ENCODE peak calls at places on chromosomes 3 and 15, in six cellular contexts. B is CD4-positive, alpha-beta memory T cell; H is A549; M is hepatocyte; Q is heart left ventricle; F is T-helper 17 cell. W is an unnamed sample.

GRCh38 chr3:183392166-183393034 is 36.0 kb downstream of the MCF2L2 start:
- DNase-seq in H (no peak), Q (no peak), F (no peak), M (peak; percentile 27), B (no peak), W (no peak)

GRCh38 chr3:55244247-55244646 is 242.9 kb downstream of the WNT5A start:
- DNase-seq in H (no peak), F (no peak), B (no peak), M (no peak), Q (no peak), W (no peak)

GRCh38 chr15:63462053-63462452 is 42.3 kb upstream of the USP3 start:
- DNase-seq in H (no peak), Q (no peak), M (no peak), F (no peak), B (no peak), W (no peak)

GRCh38 chr3:10437272-10437994 is 68.0 kb downstream of the ATP2B2 start:
- DNase-seq in Q (no peak), B (peak; percentile 66), F (peak; percentile 19), H (no peak), M (no peak), W (peak; percentile 31)

GRCh38 chr3:13671536-13672233 is 122.8 kb downstream of the FBLN2 start:
- DNase-seq in Q (no peak), H (no peak), B (no peak), F (no peak), M (no peak), W (no peak)

GRCh38 chr3:125916376-125916978 is 52.5 kb upstream of the ROPN1B start:
- DNase-seq in M (peak; percentile 97), Q (no peak), H (peak; percentile 36), F (peak; percentile 99), B (no peak), W (peak; percentile 96)

GRCh38 chr15:92117301-92117731 is 263.8 kb downstream of the SLCO3A1 start:
- DNase-seq in F (no peak), B (no peak), M (no peak), Q (no peak), H (no peak), W (no peak)

GRCh38 chr15:88745696-88746095 is 57.5 kb upstream of the ACAN start:
- DNase-seq in F (no peak), H (no peak), Q (no peak), M (no peak), B (no peak), W (no peak)

GRCh38 chr3:138509586-138509985 is 75.2 kb downstream of the ESYT3 start:
- DNase-seq in B (no peak), M (no peak), F (no peak), Q (no peak), H (no peak), W (no peak)

GRCh38 chr3:116242825-116243224 is 202.5 kb downstream of the LSAMP start:
- DNase-seq in B (no peak), M (no peak), H (no peak), Q (no peak), F (no peak), W (no peak)

GRCh38 chr3:8205876-8206275 is 295.7 kb upstream of the LMCD1 start:
- DNase-seq in B (no peak), Q (no peak), F (no peak), M (no peak), H (no peak), W (no peak)

GRCh38 chr15:46703352-46703861 is 1013.9 kb upstream of the SEMA6D start:
- DNase-seq in B (no peak), H (no peak), F (no peak), Q (no peak), M (no peak), W (no peak)
- H3K9me3 ChIP-seq in B (no peaks in the 10 kb centered on the region), H (no peaks in the 10 kb centered on the region), F (no peaks in the 10 kb centered on the region), Q (no peaks in the 10 kb centered on the region), M (no peaks in the 10 kb centered on the region), W (no peaks in the 10 kb centered on the region)

DNA sequence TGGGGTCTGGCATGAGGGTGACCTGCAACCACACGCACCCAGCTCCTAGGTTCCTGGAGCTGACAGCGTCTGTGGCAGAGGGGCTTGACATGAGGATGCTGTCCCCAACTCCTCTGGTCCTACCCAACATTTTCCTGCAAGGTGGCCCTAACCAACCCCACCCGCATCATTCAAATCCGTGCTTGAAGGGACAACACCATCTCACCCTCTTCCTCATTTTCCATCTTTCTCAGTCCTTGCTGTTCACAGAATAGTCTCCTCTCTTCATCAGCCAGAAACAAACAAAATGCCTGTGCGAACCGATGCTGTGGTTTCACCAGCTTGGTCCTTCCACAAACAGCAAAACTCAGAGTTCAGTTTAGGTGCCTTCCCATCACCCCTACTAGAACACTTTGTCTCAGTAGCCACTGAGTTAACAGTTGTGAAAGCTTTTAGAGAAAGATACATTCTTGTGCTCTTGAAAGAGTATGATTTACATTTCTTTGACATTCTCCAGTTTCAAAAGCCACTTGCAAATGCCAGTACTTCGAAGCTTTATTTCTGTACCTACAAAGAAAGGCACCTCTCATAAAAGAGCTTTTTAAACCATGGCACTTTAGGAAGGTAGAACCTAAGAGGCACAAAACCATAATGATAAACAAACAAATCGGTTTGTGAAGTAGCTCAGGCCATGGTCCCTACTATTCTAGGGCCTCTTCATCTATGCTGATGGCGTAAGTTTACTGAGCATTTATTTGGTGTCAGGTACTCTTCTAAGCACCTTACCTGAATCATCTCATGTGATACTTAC is 360.1 kb downstream of the SHQ1 start:
- DNase-seq in B (no peak), Q (no peak), M (no peak), F (no peak), H (no peak), W (no peak)
- H3K9me3 ChIP-seq in B (no peaks in the 10 kb centered on the region), Q (no peaks in the 10 kb centered on the region), M (no peaks in the 10 kb centered on the region), F (no peaks in the 10 kb centered on the region), H (no peaks in the 10 kb centered on the region), W (no peaks in the 10 kb centered on the region)

GRCh38 chr3:118838871-118839270 is 195.8 kb downstream of the IGSF11 start:
- DNase-seq in H (no peak), F (no peak), M (no peak), Q (no peak), B (no peak), W (no peak)
- H3K9me3 ChIP-seq in H (peaks cover 7% of the 10 kb centered on the region), F (peaks cover 6% of the 10 kb centered on the region), M (peaks cover 6% of the 10 kb centered on the region), Q (no peaks in the 10 kb centered on the region), B (peaks cover 19% of the 10 kb centered on the region), W (peaks cover 6% of the 10 kb centered on the region)

DNA sequence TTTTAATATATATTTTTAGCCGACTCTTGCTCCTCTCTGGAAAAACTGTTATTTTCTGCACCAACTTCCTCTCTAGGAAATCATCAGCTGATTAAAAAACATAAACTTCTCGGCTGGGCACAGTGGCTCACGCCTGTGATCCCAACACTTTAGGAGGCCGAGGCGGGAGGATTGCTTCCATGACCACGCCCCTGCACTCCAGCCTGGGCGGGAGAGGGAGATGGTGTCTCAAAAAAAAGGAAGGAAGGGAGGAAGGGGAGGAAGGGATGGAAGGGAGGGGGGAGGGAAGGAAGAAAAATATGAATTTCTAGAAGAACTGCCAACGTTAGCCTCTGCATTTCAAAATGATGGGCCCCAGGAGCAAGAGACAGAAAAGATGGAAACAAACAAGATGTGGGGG is 11.9 kb upstream of the ZFYVE19 start:
- DNase-seq in F (no peak), B (no peak), Q (no peak), M (no peak), H (no peak), W (no peak)
- H3K9me3 ChIP-seq in F (no peaks in the 10 kb centered on the region), B (no peaks in the 10 kb centered on the region), Q (no peaks in the 10 kb centered on the region), M (no peaks in the 10 kb centered on the region), H (no peaks in the 10 kb centered on the region), W (no peaks in the 10 kb centered on the region)

GRCh38 chr3:142560118-142560517 is 18.4 kb downstream of the ATR start:
- DNase-seq in H (no peak), M (no peak), B (no peak), Q (no peak), F (no peak), W (no peak)
- H3K9me3 ChIP-seq in H (no peaks in the 10 kb centered on the region), M (no peaks in the 10 kb centered on the region), B (no peaks in the 10 kb centered on the region), Q (no peaks in the 10 kb centered on the region), F (no peaks in the 10 kb centered on the region), W (no peaks in the 10 kb centered on the region)

DNA sequence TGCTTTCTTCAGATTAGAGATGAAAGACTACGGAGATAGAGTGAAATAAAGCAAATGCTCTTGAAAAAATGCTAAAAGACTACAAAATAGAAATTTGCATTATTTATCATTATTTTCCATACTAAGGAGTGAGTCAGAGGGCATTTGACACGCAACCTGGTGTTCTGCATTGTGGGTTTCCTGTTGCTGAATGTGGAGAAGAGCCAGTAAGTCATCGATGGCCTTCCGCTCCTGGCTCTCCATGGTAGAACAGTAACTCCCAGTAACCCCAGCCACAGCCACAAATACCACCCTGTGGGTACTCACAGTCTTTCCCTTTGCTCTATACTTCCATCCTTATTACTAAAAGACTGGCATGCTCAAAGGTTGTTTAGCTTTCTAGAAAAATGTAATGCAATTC is 61.5 kb downstream of the CGGBP1 start:
- DNase-seq in Q (no peak), F (no peak), H (no peak), M (no peak), B (peak; percentile 55), W (peak; percentile 10)
- H3K9me3 ChIP-seq in Q (no peaks in the 10 kb centered on the region), F (no peaks in the 10 kb centered on the region), H (no peaks in the 10 kb centered on the region), M (no peaks in the 10 kb centered on the region), B (no peaks in the 10 kb centered on the region), W (no peaks in the 10 kb centered on the region)

GRCh38 chr15:97014001-97014400 is 683.5 kb downstream of the NR2F2 start:
- DNase-seq in Q (no peak), H (no peak), F (no peak), M (no peak), B (no peak), W (no peak)

GRCh38 chr15:97013491-97013890 is 683.0 kb downstream of the NR2F2 start:
- DNase-seq in Q (no peak), H (no peak), M (no peak), F (no peak), B (no peak), W (no peak)

GRCh38 chr15:97009036-97009555 is 678.6 kb downstream of the NR2F2 start:
- DNase-seq in F (no peak), Q (no peak), M (no peak), B (no peak), H (no peak), W (no peak)

GRCh38 chr15:97012986-97013385 is 682.5 kb downstream of the NR2F2 start:
- DNase-seq in H (no peak), B (no peak), F (no peak), M (no peak), Q (no peak), W (no peak)
- H3K9me3 ChIP-seq in H (no peaks in the 10 kb centered on the region), B (peaks cover 3% of the 10 kb centered on the region), F (no peaks in the 10 kb centered on the region), M (no peaks in the 10 kb centered on the region), Q (no peaks in the 10 kb centered on the region), W (no peaks in the 10 kb centered on the region)

W was measured in effector memory CD4-positive, alpha-beta T cell.